ENCODE peak calls at places on chromosome 6, in ten cellular contexts. M, G, C, S, A, X, B, D, P and H are unnamed samples.
A peak's percentile ranks its signal among the peaks of the same experiment; 100 is the strongest.

GRCh38 chr6:47714802-47715201 is 16.4 kb downstream of the ADGRF4 start:
- DNase-seq in M (no peak), G (peak; percentile 8), C (no peak), S (no peak), A (no peak), X (no peak), B (no peak), D (no peak), P (no peak), H (no peak)

GRCh38 chr6:81308577-81309279 is 443.8 kb downstream of the TENT5A start:
- DNase-seq in M (no peak), G (no peak), C (no peak), S (no peak), A (no peak), X (no peak), B (no peak), D (no peak), P (no peak), H (no peak)

GRCh38 chr6:116060572-116061283 is at the start of gene FRK:
- DNase-seq in M (peak; percentile 70), G (no peak), C (peak; percentile 85), S (no peak), A (peak; percentile 62), X (no peak), B (no peak), D (peak; percentile 47), P (no peak), H (no peak)

GRCh38 chr6:53623497-53623896 is 42.1 kb downstream of the KLHL31 start:
- DNase-seq in M (no peak), G (no peak), C (no peak), S (no peak), A (no peak), X (no peak), B (no peak), D (no peak), P (no peak), H (no peak)

GRCh38 chr6:39128106-39128505 is 13.1 kb upstream of the SAYSD1 start:
- DNase-seq in M (no peak), G (no peak), C (no peak), S (no peak), A (no peak), X (no peak), B (no peak), D (no peak), P (no peak), H (no peak)

GRCh38 chr6:160573943-160574342 is 90.1 kb downstream of the LPA start:
- DNase-seq in M (no peak), G (peak; percentile 60), C (no peak), S (no peak), A (no peak), X (no peak), B (no peak), D (no peak), P (no peak), H (no peak)

GRCh38 chr6:154500769-154501171 is 9.7 kb downstream of the CNKSR3 start:
- DNase-seq in M (no peak), G (peak; percentile 62), C (no peak), S (no peak), A (no peak), X (no peak), B (no peak), D (peak; percentile 67), P (no peak), H (no peak)

GRCh38 chr6:74631558-74631957 is 574.3 kb downstream of the COL12A1 start:
- DNase-seq in M (no peak), G (no peak), C (no peak), S (no peak), A (no peak), X (no peak), B (no peak), D (no peak), P (no peak), H (no peak)

GRCh38 chr6:27839303-27840081 is 72.7 kb downstream of the OR2B2 start:
- DNase-seq in M (peak; percentile 33), G (peak; percentile 65), C (peak; percentile 65), S (no peak), A (no peak), X (no peak), B (no peak), D (peak; percentile 70), P (no peak), H (no peak)

GRCh38 chr6:111533087-111533784 is 50.2 kb upstream of the REV3L start:
- DNase-seq in M (no peak), G (no peak), C (no peak), S (no peak), A (no peak), X (no peak), B (no peak), D (no peak), P (no peak), H (no peak)

GRCh38 chr6:43258180-43258579 is 14.9 kb downstream of the TTBK1 start:
- DNase-seq in M (no peak), G (no peak), C (no peak), S (peak; percentile 16), A (no peak), X (no peak), B (no peak), D (no peak), P (no peak), H (no peak)

GRCh38 chr6:89667872-89668556 is 29.5 kb upstream of the LYRM2 start:
- DNase-seq in M (no peak), G (no peak), C (no peak), S (no peak), A (no peak), X (no peak), B (no peak), D (peak; percentile 6), P (no peak), H (no peak)

GRCh38 chr6:157087974-157088373 is 235.3 kb downstream of the TMEM242 start:
- DNase-seq in M (no peak), G (no peak), C (no peak), S (no peak), A (no peak), X (no peak), B (no peak), D (peak; percentile 80), P (no peak), H (no peak)

GRCh38 chr6:87944541-87944954 is 103.1 kb upstream of the SPACA1 start:
- DNase-seq in M (peak; percentile 31), G (peak; percentile 11), C (peak; percentile 22), S (no peak), A (no peak), X (peak; percentile 90), B (no peak), D (no peak), P (no peak), H (no peak)

GRCh38 chr6:116158641-116159040 is 32.7 kb upstream of the COL10A1 start:
- DNase-seq in M (no peak), G (no peak), C (no peak), S (no peak), A (no peak), X (no peak), B (no peak), D (no peak), P (no peak), H (no peak)

GRCh38 chr6:72835749-72836148 is 213.9 kb downstream of the KCNQ5 start:
- DNase-seq in M (no peak), G (no peak), C (no peak), S (no peak), A (no peak), X (no peak), B (no peak), D (no peak), P (no peak), H (no peak)

GRCh38 chr6:92945799-92946198 is 473.6 kb downstream of the EPHA7 start:
- DNase-seq in M (no peak), G (no peak), C (no peak), S (no peak), A (no peak), X (no peak), B (no peak), D (peak; percentile 17), P (no peak), H (no peak)

GRCh38 chr6:22147469-22147815 is 149.4 kb downstream of the PRL start:
- DNase-seq in M (no peak), G (no peak), C (no peak), S (no peak), A (no peak), X (no peak), B (no peak), D (no peak), P (no peak), H (no peak)

GRCh38 chr6:38714239-38715015 is 684 bp upstream of the DNAH8 start:
- DNase-seq in M (no peak), G (no peak), C (no peak), S (no peak), A (no peak), X (no peak), B (no peak), D (peak; percentile 28), P (no peak), H (no peak)

GRCh38 chr6:16637635-16638034 is 123.6 kb downstream of the ATXN1 start:
- DNase-seq in M (no peak), G (no peak), C (no peak), S (no peak), A (no peak), X (no peak), B (no peak), D (no peak), P (no peak), H (no peak)
- TF ChIP-seq POLR2AphosphoS5 in M (no peak), G (no peak), C (no peak), S (no peak), A (no peak), X (no peak), B (no peak), D (no peak), P (no peak), H (no peak)

GRCh38 chr6:31465185-31465536 is 32.8 kb upstream of the MICB start:
- DNase-seq in M (no peak), G (no peak), C (no peak), S (no peak), A (no peak), X (peak; percentile 79), B (peak; percentile 48), D (no peak), P (no peak), H (no peak)
- TF ChIP-seq POLR2A in M (no peak), G (no peak), C (no peak), S (no peak), A (no peak), X (no peak), B (no peak), D (no peak), P (no peak), H (peak; percentile 32)

DNA sequence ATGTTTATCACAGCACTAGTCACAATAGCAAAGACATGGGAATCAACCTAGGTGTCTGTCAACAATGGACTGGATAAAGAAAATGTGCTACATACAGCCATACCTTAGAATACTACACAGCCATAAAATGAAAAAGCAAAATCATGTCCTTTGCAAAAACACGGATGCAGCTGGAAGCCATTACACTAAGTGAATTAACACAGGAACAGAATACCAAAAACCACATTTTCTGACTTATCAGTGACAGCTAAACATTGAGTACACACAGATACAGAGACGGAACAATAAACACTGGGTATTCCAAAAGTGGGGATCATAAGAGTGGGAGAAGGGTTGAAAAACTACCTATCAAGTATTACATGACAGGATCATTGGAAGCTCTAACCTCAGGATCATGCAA is 43.3 kb upstream of the DST start:
- DNase-seq in M (no peak), G (no peak), C (no peak), S (no peak), A (no peak), X (no peak), B (no peak), D (no peak), P (no peak), H (no peak)
- TF ChIP-seq POLR2AphosphoS5 in M (no peak), G (no peak), C (no peak), S (no peak), A (no peak), X (no peak), B (no peak), D (no peak), P (no peak), H (no peak)

GRCh38 chr6:31834367-31834703 is 6.8 kb downstream of the HSPA1B start:
- DNase-seq in M (peak; percentile 87), G (peak; percentile 99), C (peak; percentile 90), S (peak; percentile 94), A (peak; percentile 77), X (peak; percentile 97), B (peak; percentile 93), D (no peak), P (peak; percentile 88), H (peak; percentile 63)
- TF ChIP-seq POLR2A in M (no peak), G (no peak), C (peak; percentile 78), S (peak; percentile 9), A (no peak), X (peak; percentile 32), B (peak; percentile 42), D (no peak), P (no peak), H (no peak)